ENCODE peak calls at places on chromosomes 11 and 22, in eight cellular contexts. One of them, this sample, is unnamed.

GRCh38 chr11:131696584-131697120 is 326.2 kb downstream of the NTM start:
- DNase-seq in Daoy: no peak
- DNase-seq in fibroblast of the aortic adventitia: peak
- DNase-seq in sigmoid colon: no peak
- DNase-seq in sciatic nerve: no peak
- DNase-seq in stimulated activated CD4-positive, alpha-beta T cell treated with anti-CD3 and anti-CD28 coated beads, Interleukin-2, amount 100 ng/mL, for 48 hours: no peak
- DNase-seq in NCI-H1092 treated with DMSO at 0.1 percent for 48 hours: no peak
- DNase-seq in IMR-90: no peak
- DNase-seq in this sample: no peak

GRCh38 chr22:17087176-17088131 is 2.7 kb downstream of the IL17RA start:
- DNase-seq in Daoy: peak
- DNase-seq in fibroblast of the aortic adventitia: no peak
- DNase-seq in sigmoid colon: peak
- DNase-seq in sciatic nerve: peak
- DNase-seq in stimulated activated CD4-positive, alpha-beta T cell treated with anti-CD3 and anti-CD28 coated beads, Interleukin-2, amount 100 ng/mL, for 48 hours: no peak
- DNase-seq in NCI-H1092 treated with DMSO at 0.1 percent for 48 hours: no peak
- DNase-seq in IMR-90: peak
- DNase-seq in this sample: no peak

GRCh38 chr11:121899534-121899933 is 216.5 kb downstream of the BLID start:
- DNase-seq in Daoy: no peak
- DNase-seq in fibroblast of the aortic adventitia: no peak
- DNase-seq in sigmoid colon: no peak
- DNase-seq in sciatic nerve: no peak
- DNase-seq in stimulated activated CD4-positive, alpha-beta T cell treated with anti-CD3 and anti-CD28 coated beads, Interleukin-2, amount 100 ng/mL, for 48 hours: no peak
- DNase-seq in NCI-H1092 treated with DMSO at 0.1 percent for 48 hours: no peak
- DNase-seq in IMR-90: no peak
- DNase-seq in this sample: no peak

GRCh38 chr11:75352417-75353206 is 1.2 kb upstream of the ARRB1 start:
- DNase-seq in Daoy: peak
- DNase-seq in fibroblast of the aortic adventitia: no peak
- DNase-seq in sigmoid colon: peak
- DNase-seq in sciatic nerve: no peak
- DNase-seq in stimulated activated CD4-positive, alpha-beta T cell treated with anti-CD3 and anti-CD28 coated beads, Interleukin-2, amount 100 ng/mL, for 48 hours: no peak
- DNase-seq in NCI-H1092 treated with DMSO at 0.1 percent for 48 hours: no peak
- DNase-seq in IMR-90: no peak
- DNase-seq in this sample: no peak

GRCh38 chr22:44870021-44870420 is 117.6 kb downstream of the ARHGAP8 start:
- DNase-seq in Daoy: peak
- DNase-seq in fibroblast of the aortic adventitia: peak
- DNase-seq in sigmoid colon: no peak
- DNase-seq in sciatic nerve: no peak
- DNase-seq in stimulated activated CD4-positive, alpha-beta T cell treated with anti-CD3 and anti-CD28 coated beads, Interleukin-2, amount 100 ng/mL, for 48 hours: no peak
- DNase-seq in NCI-H1092 treated with DMSO at 0.1 percent for 48 hours: no peak
- DNase-seq in IMR-90: peak
- DNase-seq in this sample: no peak

GRCh38 chr11:108511851-108512474 is 13.8 kb upstream of the POGLUT3 start:
- DNase-seq in Daoy: peak
- DNase-seq in fibroblast of the aortic adventitia: peak
- DNase-seq in sigmoid colon: no peak
- DNase-seq in sciatic nerve: no peak
- DNase-seq in stimulated activated CD4-positive, alpha-beta T cell treated with anti-CD3 and anti-CD28 coated beads, Interleukin-2, amount 100 ng/mL, for 48 hours: no peak
- DNase-seq in NCI-H1092 treated with DMSO at 0.1 percent for 48 hours: no peak
- DNase-seq in IMR-90: peak
- DNase-seq in this sample: no peak

GRCh38 chr11:126341760-126342161 is 13.7 kb upstream of the ST3GAL4 start:
- DNase-seq in Daoy: peak
- DNase-seq in fibroblast of the aortic adventitia: peak
- DNase-seq in sigmoid colon: no peak
- DNase-seq in sciatic nerve: no peak
- DNase-seq in stimulated activated CD4-positive, alpha-beta T cell treated with anti-CD3 and anti-CD28 coated beads, Interleukin-2, amount 100 ng/mL, for 48 hours: no peak
- DNase-seq in NCI-H1092 treated with DMSO at 0.1 percent for 48 hours: no peak
- DNase-seq in IMR-90: peak
- DNase-seq in this sample: no peak

GRCh38 chr11:119100246-119100959 is 1.2 kb downstream of the DPAGT1 start:
- DNase-seq in Daoy: peak
- DNase-seq in fibroblast of the aortic adventitia: peak
- DNase-seq in sigmoid colon: no peak
- DNase-seq in sciatic nerve: no peak
- DNase-seq in stimulated activated CD4-positive, alpha-beta T cell treated with anti-CD3 and anti-CD28 coated beads, Interleukin-2, amount 100 ng/mL, for 48 hours: no peak
- DNase-seq in NCI-H1092 treated with DMSO at 0.1 percent for 48 hours: peak
- DNase-seq in IMR-90: peak
- DNase-seq in this sample: peak

GRCh38 chr22:21044931-21045584 is 688 bp upstream of the LRRC74B start:
- DNase-seq in Daoy: peak
- DNase-seq in fibroblast of the aortic adventitia: peak
- DNase-seq in sigmoid colon: no peak
- DNase-seq in sciatic nerve: no peak
- DNase-seq in stimulated activated CD4-positive, alpha-beta T cell treated with anti-CD3 and anti-CD28 coated beads, Interleukin-2, amount 100 ng/mL, for 48 hours: no peak
- DNase-seq in NCI-H1092 treated with DMSO at 0.1 percent for 48 hours: peak
- DNase-seq in IMR-90: peak
- DNase-seq in this sample: no peak

GRCh38 chr11:110311783-110312578 is 15.6 kb upstream of the RDX start:
- DNase-seq in Daoy: peak
- DNase-seq in fibroblast of the aortic adventitia: peak
- DNase-seq in sigmoid colon: no peak
- DNase-seq in sciatic nerve: no peak
- DNase-seq in stimulated activated CD4-positive, alpha-beta T cell treated with anti-CD3 and anti-CD28 coated beads, Interleukin-2, amount 100 ng/mL, for 48 hours: no peak
- DNase-seq in NCI-H1092 treated with DMSO at 0.1 percent for 48 hours: no peak
- DNase-seq in IMR-90: peak
- DNase-seq in this sample: no peak

GRCh38 chr22:33090836-33091235 is 32.7 kb upstream of the SYN3 start:
- DNase-seq in Daoy: no peak
- DNase-seq in fibroblast of the aortic adventitia: no peak
- DNase-seq in sigmoid colon: no peak
- DNase-seq in sciatic nerve: no peak
- DNase-seq in stimulated activated CD4-positive, alpha-beta T cell treated with anti-CD3 and anti-CD28 coated beads, Interleukin-2, amount 100 ng/mL, for 48 hours: no peak
- DNase-seq in NCI-H1092 treated with DMSO at 0.1 percent for 48 hours: no peak
- DNase-seq in IMR-90: no peak
- DNase-seq in this sample: no peak

GRCh38 chr22:37032535-37033460 is 13.3 kb downstream of the MPST start:
- DNase-seq in Daoy: peak
- DNase-seq in fibroblast of the aortic adventitia: peak
- DNase-seq in sigmoid colon: no peak
- DNase-seq in sciatic nerve: no peak
- DNase-seq in stimulated activated CD4-positive, alpha-beta T cell treated with anti-CD3 and anti-CD28 coated beads, Interleukin-2, amount 100 ng/mL, for 48 hours: no peak
- DNase-seq in NCI-H1092 treated with DMSO at 0.1 percent for 48 hours: no peak
- DNase-seq in IMR-90: peak
- DNase-seq in this sample: peak

GRCh38 chr11:49499117-49499516 is 290.7 kb upstream of the FOLH1 start:
- DNase-seq in Daoy: no peak
- DNase-seq in fibroblast of the aortic adventitia: no peak
- DNase-seq in sigmoid colon: no peak
- DNase-seq in sciatic nerve: no peak
- DNase-seq in stimulated activated CD4-positive, alpha-beta T cell treated with anti-CD3 and anti-CD28 coated beads, Interleukin-2, amount 100 ng/mL, for 48 hours: no peak
- DNase-seq in NCI-H1092 treated with DMSO at 0.1 percent for 48 hours: no peak
- DNase-seq in IMR-90: no peak
- DNase-seq in this sample: no peak

GRCh38 chr11:2423157-2424025 is 20.9 kb downstream of the TRPM5 start:
- DNase-seq in Daoy: no peak
- DNase-seq in fibroblast of the aortic adventitia: no peak
- DNase-seq in sigmoid colon: no peak
- DNase-seq in sciatic nerve: no peak
- DNase-seq in stimulated activated CD4-positive, alpha-beta T cell treated with anti-CD3 and anti-CD28 coated beads, Interleukin-2, amount 100 ng/mL, for 48 hours: no peak
- DNase-seq in NCI-H1092 treated with DMSO at 0.1 percent for 48 hours: no peak
- DNase-seq in IMR-90: no peak
- DNase-seq in this sample: no peak

GRCh38 chr11:117179048-117179999 is 781 bp downstream of the SIDT2 start:
- DNase-seq in Daoy: peak
- DNase-seq in fibroblast of the aortic adventitia: peak
- DNase-seq in sigmoid colon: peak
- DNase-seq in sciatic nerve: no peak
- DNase-seq in stimulated activated CD4-positive, alpha-beta T cell treated with anti-CD3 and anti-CD28 coated beads, Interleukin-2, amount 100 ng/mL, for 48 hours: peak
- DNase-seq in NCI-H1092 treated with DMSO at 0.1 percent for 48 hours: peak
- DNase-seq in IMR-90: no peak
- DNase-seq in this sample: no peak

GRCh38 chr22:47294222-47294532 is 531.7 kb downstream of the TBC1D22A start:
- DNase-seq in Daoy: peak
- DNase-seq in fibroblast of the aortic adventitia: peak
- DNase-seq in sigmoid colon: peak
- DNase-seq in sciatic nerve: no peak
- DNase-seq in stimulated activated CD4-positive, alpha-beta T cell treated with anti-CD3 and anti-CD28 coated beads, Interleukin-2, amount 100 ng/mL, for 48 hours: no peak
- DNase-seq in NCI-H1092 treated with DMSO at 0.1 percent for 48 hours: no peak
- DNase-seq in IMR-90: peak
- DNase-seq in this sample: no peak

GRCh38 chr11:116062129-116062525 is 557.9 kb upstream of the CADM1 start:
- DNase-seq in Daoy: no peak
- DNase-seq in fibroblast of the aortic adventitia: no peak
- DNase-seq in sigmoid colon: no peak
- DNase-seq in sciatic nerve: no peak
- DNase-seq in stimulated activated CD4-positive, alpha-beta T cell treated with anti-CD3 and anti-CD28 coated beads, Interleukin-2, amount 100 ng/mL, for 48 hours: no peak
- DNase-seq in NCI-H1092 treated with DMSO at 0.1 percent for 48 hours: no peak
- DNase-seq in IMR-90: no peak
- DNase-seq in this sample: no peak

GRCh38 chr11:103055174-103055890 is 36.6 kb downstream of the DCUN1D5 start:
- DNase-seq in Daoy: peak
- DNase-seq in fibroblast of the aortic adventitia: peak
- DNase-seq in sigmoid colon: no peak
- DNase-seq in sciatic nerve: no peak
- DNase-seq in stimulated activated CD4-positive, alpha-beta T cell treated with anti-CD3 and anti-CD28 coated beads, Interleukin-2, amount 100 ng/mL, for 48 hours: no peak
- DNase-seq in NCI-H1092 treated with DMSO at 0.1 percent for 48 hours: peak
- DNase-seq in IMR-90: peak
- DNase-seq in this sample: peak

GRCh38 chr11:124865902-124866851 is 945 bp downstream of the ROBO3 start:
- DNase-seq in Daoy: peak
- DNase-seq in fibroblast of the aortic adventitia: peak
- DNase-seq in sigmoid colon: peak
- DNase-seq in sciatic nerve: no peak
- DNase-seq in stimulated activated CD4-positive, alpha-beta T cell treated with anti-CD3 and anti-CD28 coated beads, Interleukin-2, amount 100 ng/mL, for 48 hours: peak
- DNase-seq in NCI-H1092 treated with DMSO at 0.1 percent for 48 hours: peak
- DNase-seq in IMR-90: peak
- DNase-seq in this sample: no peak

GRCh38 chr11:7196396-7197146 is 55.1 kb upstream of the SYT9 start:
- DNase-seq in Daoy: no peak
- DNase-seq in fibroblast of the aortic adventitia: no peak
- DNase-seq in sigmoid colon: no peak
- DNase-seq in sciatic nerve: no peak
- DNase-seq in stimulated activated CD4-positive, alpha-beta T cell treated with anti-CD3 and anti-CD28 coated beads, Interleukin-2, amount 100 ng/mL, for 48 hours: no peak
- DNase-seq in NCI-H1092 treated with DMSO at 0.1 percent for 48 hours: no peak
- DNase-seq in IMR-90: no peak
- DNase-seq in this sample: no peak

GRCh38 chr22:37746366-37747089 is 49.7 kb downstream of the TRIOBP start:
- DNase-seq in Daoy: no peak
- DNase-seq in fibroblast of the aortic adventitia: no peak
- DNase-seq in sigmoid colon: no peak
- DNase-seq in sciatic nerve: no peak
- DNase-seq in stimulated activated CD4-positive, alpha-beta T cell treated with anti-CD3 and anti-CD28 coated beads, Interleukin-2, amount 100 ng/mL, for 48 hours: peak
- DNase-seq in NCI-H1092 treated with DMSO at 0.1 percent for 48 hours: peak
- DNase-seq in IMR-90: no peak
- DNase-seq in this sample: no peak

GRCh38 chr11:1130276-1131032 is 27.3 kb upstream of the MUC5AC start:
- DNase-seq in Daoy: no peak
- DNase-seq in fibroblast of the aortic adventitia: no peak
- DNase-seq in sigmoid colon: peak
- DNase-seq in sciatic nerve: no peak
- DNase-seq in stimulated activated CD4-positive, alpha-beta T cell treated with anti-CD3 and anti-CD28 coated beads, Interleukin-2, amount 100 ng/mL, for 48 hours: no peak
- DNase-seq in NCI-H1092 treated with DMSO at 0.1 percent for 48 hours: peak
- DNase-seq in IMR-90: no peak
- DNase-seq in this sample: no peak

GRCh38 chr11:34665077-34665835 is 44.4 kb downstream of the EHF start:
- DNase-seq in Daoy: no peak
- DNase-seq in fibroblast of the aortic adventitia: no peak
- DNase-seq in sigmoid colon: no peak
- DNase-seq in sciatic nerve: no peak
- DNase-seq in stimulated activated CD4-positive, alpha-beta T cell treated with anti-CD3 and anti-CD28 coated beads, Interleukin-2, amount 100 ng/mL, for 48 hours: no peak
- DNase-seq in NCI-H1092 treated with DMSO at 0.1 percent for 48 hours: no peak
- DNase-seq in IMR-90: no peak
- DNase-seq in this sample: peak

GRCh38 chr11:72013765-72014711 is 15.3 kb downstream of the IL18BP start:
- DNase-seq in Daoy: no peak
- DNase-seq in fibroblast of the aortic adventitia: peak
- DNase-seq in sigmoid colon: no peak
- DNase-seq in sciatic nerve: no peak
- DNase-seq in stimulated activated CD4-positive, alpha-beta T cell treated with anti-CD3 and anti-CD28 coated beads, Interleukin-2, amount 100 ng/mL, for 48 hours: no peak
- DNase-seq in NCI-H1092 treated with DMSO at 0.1 percent for 48 hours: no peak
- DNase-seq in IMR-90: no peak
- DNase-seq in this sample: no peak

GRCh38 chr11:117223741-117224685 is 7.9 kb downstream of the PCSK7 start:
- DNase-seq in Daoy: no peak
- DNase-seq in fibroblast of the aortic adventitia: no peak
- DNase-seq in sigmoid colon: peak
- DNase-seq in sciatic nerve: peak
- DNase-seq in stimulated activated CD4-positive, alpha-beta T cell treated with anti-CD3 and anti-CD28 coated beads, Interleukin-2, amount 100 ng/mL, for 48 hours: no peak
- DNase-seq in NCI-H1092 treated with DMSO at 0.1 percent for 48 hours: no peak
- DNase-seq in IMR-90: no peak
- DNase-seq in this sample: no peak

GRCh38 chr22:30224161-30224857 is 22.2 kb downstream of the LIF start:
- DNase-seq in Daoy: peak
- DNase-seq in fibroblast of the aortic adventitia: no peak
- DNase-seq in sigmoid colon: no peak
- DNase-seq in sciatic nerve: no peak
- DNase-seq in stimulated activated CD4-positive, alpha-beta T cell treated with anti-CD3 and anti-CD28 coated beads, Interleukin-2, amount 100 ng/mL, for 48 hours: no peak
- DNase-seq in NCI-H1092 treated with DMSO at 0.1 percent for 48 hours: no peak
- DNase-seq in IMR-90: no peak
- DNase-seq in this sample: no peak

GRCh38 chr22:49207008-49207775 is 620.5 kb downstream of the BRD1 start:
- DNase-seq in Daoy: no peak
- DNase-seq in fibroblast of the aortic adventitia: no peak
- DNase-seq in sigmoid colon: peak
- DNase-seq in sciatic nerve: peak
- DNase-seq in stimulated activated CD4-positive, alpha-beta T cell treated with anti-CD3 and anti-CD28 coated beads, Interleukin-2, amount 100 ng/mL, for 48 hours: no peak
- DNase-seq in NCI-H1092 treated with DMSO at 0.1 percent for 48 hours: no peak
- DNase-seq in IMR-90: no peak
- DNase-seq in this sample: no peak

GRCh38 chr11:7593476-7593875 is 79.7 kb downstream of the PPFIBP2 start:
- DNase-seq in Daoy: no peak
- DNase-seq in fibroblast of the aortic adventitia: no peak
- DNase-seq in sigmoid colon: no peak
- DNase-seq in sciatic nerve: no peak
- DNase-seq in stimulated activated CD4-positive, alpha-beta T cell treated with anti-CD3 and anti-CD28 coated beads, Interleukin-2, amount 100 ng/mL, for 48 hours: no peak
- DNase-seq in NCI-H1092 treated with DMSO at 0.1 percent for 48 hours: no peak
- DNase-seq in IMR-90: no peak
- DNase-seq in this sample: no peak

GRCh38 chr11:110951609-110952008 is 239.4 kb upstream of the ARHGAP20 start:
- DNase-seq in Daoy: no peak
- DNase-seq in fibroblast of the aortic adventitia: peak
- DNase-seq in sigmoid colon: no peak
- DNase-seq in sciatic nerve: no peak
- DNase-seq in stimulated activated CD4-positive, alpha-beta T cell treated with anti-CD3 and anti-CD28 coated beads, Interleukin-2, amount 100 ng/mL, for 48 hours: no peak
- DNase-seq in NCI-H1092 treated with DMSO at 0.1 percent for 48 hours: peak
- DNase-seq in IMR-90: no peak
- DNase-seq in this sample: no peak

GRCh38 chr22:48676266-48677167 is 1151.2 kb downstream of the BRD1 start:
- DNase-seq in Daoy: no peak
- DNase-seq in fibroblast of the aortic adventitia: no peak
- DNase-seq in sigmoid colon: no peak
- DNase-seq in sciatic nerve: no peak
- DNase-seq in stimulated activated CD4-positive, alpha-beta T cell treated with anti-CD3 and anti-CD28 coated beads, Interleukin-2, amount 100 ng/mL, for 48 hours: no peak
- DNase-seq in NCI-H1092 treated with DMSO at 0.1 percent for 48 hours: no peak
- DNase-seq in IMR-90: no peak
- DNase-seq in this sample: no peak

This sample was measured in HepG2.